ENCODE peak calls at places on chromosomes 11 and 22, in eight cellular contexts. L is hypothalamus; J is PC-3; H is activated CD8-positive, alpha-beta memory T cell treated with anti-CD3 and anti-CD28 coated beads for 48 hours; K is HepG2; X is HFFc6; S is NCI-H1105; G is CD8-positive, alpha-beta memory T cell. U is an unnamed sample.

GRCh38 chr11:34940026-34940677 is 23.7 kb downstream of the PDHX start:
- DNase-seq in L (no peak), J (no peak), H (no peak), K (no peak), X (no peak), S (no peak), G (no peak), U (no peak)

GRCh38 chr11:12695221-12695794 is 21.1 kb downstream of the TEAD1 start:
- DNase-seq in L (no peak), J (no peak), H (no peak), K (no peak), X (no peak), S (no peak), G (no peak), U (no peak)

GRCh38 chr22:48794906-48795305 is 1032.8 kb downstream of the BRD1 start:
- DNase-seq in L (no peak), J (no peak), H (no peak), K (no peak), X (no peak), S (no peak), G (no peak), U (no peak)

GRCh38 chr22:39514373-39514973 is 5.9 kb upstream of the ATF4 start:
- DNase-seq in L (peak), J (peak), H (no peak), K (no peak), X (no peak), S (no peak), G (peak), U (no peak)

GRCh38 chr22:49214976-49215375 is 612.7 kb downstream of the BRD1 start:
- DNase-seq in L (no peak), J (no peak), H (no peak), K (no peak), X (no peak), S (no peak), G (no peak), U (no peak)

GRCh38 chr11:33899383-33900037 is 7.6 kb upstream of the LMO2 start:
- DNase-seq in L (no peak), J (peak), H (no peak), K (no peak), X (peak), S (no peak), G (no peak), U (no peak)

GRCh38 chr11:69511358-69512015 is 30.0 kb downstream of the LINC01488 start:
- DNase-seq in L (no peak), J (no peak), H (no peak), K (no peak), X (no peak), S (no peak), G (peak), U (peak)

GRCh38 chr11:1087279-1087960 is 12.7 kb downstream of the MUC2 start:
- DNase-seq in L (no peak), J (no peak), H (no peak), K (no peak), X (no peak), S (no peak), G (peak), U (no peak)

GRCh38 chr22:30266445-30267381 is at the start of gene OSM:
- DNase-seq in L (no peak), J (no peak), H (no peak), K (no peak), X (no peak), S (no peak), G (peak), U (no peak)

GRCh38 chr11:10382518-10382917 is 72.5 kb upstream of the AMPD3 start:
- DNase-seq in L (no peak), J (peak), H (no peak), K (no peak), X (no peak), S (no peak), G (no peak), U (no peak)

GRCh38 chr22:43001271-43002197 is 13.4 kb downstream of the PACSIN2 start:
- DNase-seq in L (no peak), J (no peak), H (no peak), K (peak), X (no peak), S (no peak), G (no peak), U (no peak)

GRCh38 chr11:115069599-115069998 is 391.3 kb downstream of the NXPE2 start:
- DNase-seq in L (no peak), J (no peak), H (no peak), K (no peak), X (no peak), S (no peak), G (no peak), U (no peak)

GRCh38 chr22:32745996-32746322 is 55.5 kb upstream of the TIMP3 start:
- DNase-seq in L (no peak), J (no peak), H (no peak), K (no peak), X (no peak), S (no peak), G (no peak), U (no peak)

GRCh38 chr11:2101171-2101675 is 38.0 kb downstream of the IGF2 start:
- DNase-seq in L (no peak), J (no peak), H (no peak), K (no peak), X (no peak), S (no peak), G (peak), U (no peak)

GRCh38 chr22:23815781-23816551 is 22.8 kb downstream of the DERL3 start:
- DNase-seq in L (no peak), J (no peak), H (no peak), K (no peak), X (no peak), S (no peak), G (no peak), U (no peak)

GRCh38 chr11:123473941-123474668 is 44.0 kb downstream of the GRAMD1B start:
- DNase-seq in L (no peak), J (peak), H (no peak), K (no peak), X (peak), S (no peak), G (no peak), U (no peak)

GRCh38 chr22:48434156-48434867 is 1393.4 kb downstream of the BRD1 start:
- DNase-seq in L (no peak), J (no peak), H (no peak), K (no peak), X (no peak), S (no peak), G (peak), U (no peak)

GRCh38 chr22:49966716-49967332 is 6.3 kb downstream of the PIM3 start:
- DNase-seq in L (no peak), J (no peak), H (no peak), K (peak), X (no peak), S (no peak), G (peak), U (no peak)

GRCh38 chr22:42645938-42646568 is 3.1 kb downstream of the CYB5R3 start:
- DNase-seq in L (no peak), J (no peak), H (no peak), K (no peak), X (no peak), S (no peak), G (no peak), U (no peak)

GRCh38 chr22:32877196-32877595 is 75.7 kb downstream of the TIMP3 start:
- DNase-seq in L (no peak), J (no peak), H (no peak), K (no peak), X (no peak), S (no peak), G (no peak), U (no peak)